ENCODE peak calls at places on chromosomes 1 and 21, in eight cellular contexts. M is breast epithelium; R is CD8-positive, alpha-beta T cell; P is adrenal gland; B is left lung; L is heart left ventricle; Y is sigmoid colon; E is CD4-positive, alpha-beta memory T cell. Z is an unnamed sample.

GRCh38 chr1:156241926-156242325 is at the start of gene BGLAP:
- DNase-seq in M (no peak), R (no peak), P (no peak), B (no peak), L (no peak), Y (no peak), E (no peak), Z (no peak)

GRCh38 chr1:3642921-3643675 is 6.8 kb downstream of the WRAP73 start:
- DNase-seq in M (peak; percentile 31), R (no peak), P (no peak), B (no peak), L (no peak), Y (no peak), E (no peak), Z (peak; percentile 40)

GRCh38 chr1:183159960-183160359 is 26.1 kb upstream of the LAMC2 start:
- DNase-seq in M (peak; percentile 78), R (no peak), P (no peak), B (peak; percentile 83), L (no peak), Y (no peak), E (no peak), Z (peak; percentile 87)

GRCh38 chr1:220843481-220844011 is 35.7 kb upstream of the HLX start:
- DNase-seq in M (no peak), R (no peak), P (peak; percentile 72), B (no peak), L (peak; percentile 82), Y (peak; percentile 86), E (no peak), Z (no peak)

GRCh38 chr1:55064071-55064581 is 24.8 kb downstream of the PCSK9 start:
- DNase-seq in M (no peak), R (no peak), P (no peak), B (no peak), L (no peak), Y (no peak), E (no peak), Z (peak; percentile 55)

GRCh38 chr1:6209661-6210605 is 4.0 kb downstream of the RNF207 start:
- DNase-seq in M (no peak), R (no peak), P (no peak), B (no peak), L (no peak), Y (no peak), E (peak; percentile 16), Z (no peak)

GRCh38 chr1:154433161-154433681 is 28.1 kb downstream of the IL6R start:
- DNase-seq in M (peak; percentile 63), R (no peak), P (no peak), B (peak; percentile 62), L (no peak), Y (peak; percentile 71), E (no peak), Z (no peak)

GRCh38 chr1:234820597-234820996 is 210.6 kb upstream of the IRF2BP2 start:
- DNase-seq in M (no peak), R (no peak), P (no peak), B (no peak), L (no peak), Y (no peak), E (no peak), Z (no peak)

GRCh38 chr21:40924641-40925040 is 77.7 kb upstream of the DSCAM start:
- DNase-seq in M (no peak), R (no peak), P (no peak), B (no peak), L (no peak), Y (no peak), E (no peak), Z (no peak)

GRCh38 chr1:40776236-40777072 is 7.1 kb upstream of the KCNQ4 start:
- DNase-seq in M (no peak), R (no peak), P (no peak), B (peak; percentile 10), L (no peak), Y (no peak), E (no peak), Z (peak; percentile 40)

GRCh38 chr1:150973826-150974579 is 632 bp downstream of the CERS2 start:
- DNase-seq in M (no peak), R (peak; percentile 25), P (peak; percentile 66), B (peak; percentile 56), L (peak; percentile 41), Y (no peak), E (peak; percentile 32), Z (peak; percentile 77)

GRCh38 chr21:43604505-43605204 is 54.6 kb downstream of the HSF2BP start:
- DNase-seq in M (no peak), R (no peak), P (no peak), B (no peak), L (no peak), Y (no peak), E (no peak), Z (no peak)

GRCh38 chr21:43273708-43274021 is 104.9 kb downstream of the CRYAA start:
- DNase-seq in M (no peak), R (no peak), P (no peak), B (no peak), L (no peak), Y (no peak), E (no peak), Z (peak; percentile 56)

GRCh38 chr1:25657121-25657521 is 40.5 kb downstream of the MAN1C1 start:
- DNase-seq in M (no peak), R (no peak), P (peak; percentile 55), B (no peak), L (no peak), Y (no peak), E (no peak), Z (peak; percentile 29)

GRCh38 chr1:35112668-35113067 is 33.5 kb downstream of the ZMYM1 start:
- DNase-seq in M (no peak), R (no peak), P (no peak), B (no peak), L (no peak), Y (no peak), E (no peak), Z (no peak)

GRCh38 chr1:85344256-85344694 is 67.8 kb upstream of the BCL10 start:
- DNase-seq in M (no peak), R (no peak), P (peak; percentile 65), B (no peak), L (no peak), Y (no peak), E (no peak), Z (peak; percentile 71)

GRCh38 chr1:152159144-152159543 is at the start of gene RPTN:
- DNase-seq in M (no peak), R (no peak), P (no peak), B (no peak), L (no peak), Y (no peak), E (no peak), Z (no peak)

GRCh38 chr1:152164542-152165136 is 5.6 kb upstream of the RPTN start:
- DNase-seq in M (no peak), R (no peak), P (no peak), B (no peak), L (no peak), Y (no peak), E (no peak), Z (no peak)

GRCh38 chr1:152165291-152166077 is 6.5 kb upstream of the RPTN start:
- DNase-seq in M (no peak), R (no peak), P (no peak), B (no peak), L (no peak), Y (no peak), E (no peak), Z (no peak)

GRCh38 chr1:152160553-152160952 is 1.5 kb upstream of the RPTN start:
- DNase-seq in M (no peak), R (no peak), P (no peak), B (no peak), L (no peak), Y (no peak), E (no peak), Z (no peak)

DNA sequence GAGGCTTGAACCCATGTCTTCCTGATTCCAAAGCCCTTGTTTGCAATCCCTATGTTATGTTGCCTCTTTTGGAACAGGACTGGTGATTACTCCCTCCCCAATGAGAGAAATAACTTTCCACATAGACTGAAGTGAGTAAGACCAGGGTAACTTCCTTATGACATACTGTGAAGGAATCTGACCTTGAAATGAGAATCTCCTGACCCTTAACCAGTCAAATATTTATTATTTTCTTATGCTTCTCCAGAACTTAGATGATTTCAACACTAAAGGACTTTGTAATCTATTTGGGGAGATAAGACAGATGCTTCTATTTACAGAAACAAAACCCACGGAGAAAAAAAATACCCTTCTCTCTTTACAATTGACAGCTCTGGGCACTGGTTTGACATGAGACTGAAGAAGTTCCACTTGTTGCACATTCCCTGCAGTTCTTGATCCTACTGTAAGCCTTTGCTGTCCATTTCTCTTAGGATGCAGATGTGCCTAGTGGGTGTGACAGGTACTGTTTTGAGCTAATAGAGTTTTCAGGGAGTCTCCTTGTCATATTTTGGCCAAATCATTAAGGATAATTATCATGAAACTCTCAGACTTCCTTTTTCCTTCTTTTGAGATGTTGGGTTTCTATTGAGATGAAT is 3.9 kb upstream of the RPTN start:
- DNase-seq in M (no peak), R (no peak), P (no peak), B (no peak), L (no peak), Y (no peak), E (no peak), Z (no peak)
- H3K27me3 ChIP-seq in M (no peaks in the 10 kb centered on the region), R (no peaks in the 10 kb centered on the region), P (no peaks in the 10 kb centered on the region), B (no peaks in the 10 kb centered on the region), L (no peaks in the 10 kb centered on the region), Y (no peaks in the 10 kb centered on the region), E (peaks cover 6% of the 10 kb centered on the region), Z (no peaks in the 10 kb centered on the region)

DNA sequence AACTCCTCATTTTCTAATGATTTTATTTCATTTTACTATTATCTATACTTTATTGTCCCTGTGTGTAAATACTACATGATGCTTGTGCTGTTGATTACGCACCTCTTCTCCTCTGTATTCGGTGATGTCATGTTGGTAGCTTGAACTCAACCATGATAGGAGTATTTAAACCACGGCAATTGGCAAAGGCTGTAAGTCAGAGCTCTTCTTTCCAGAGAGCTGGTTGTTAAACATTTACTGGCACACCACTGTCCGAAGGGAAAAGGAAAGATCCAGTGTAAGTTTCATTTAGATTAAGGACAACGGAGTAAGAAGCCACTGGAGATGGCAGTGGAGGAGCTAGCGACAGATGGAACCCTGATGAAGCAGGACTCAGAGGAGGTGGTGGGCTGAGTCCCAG is 93.4 kb upstream of the KCNE2 start:
- DNase-seq in M (no peak), R (no peak), P (no peak), B (no peak), L (no peak), Y (no peak), E (no peak), Z (no peak)
- H3K27me3 ChIP-seq in M (no peaks in the 10 kb centered on the region), R (no peaks in the 10 kb centered on the region), P (no peaks in the 10 kb centered on the region), B (no peaks in the 10 kb centered on the region), L (no peaks in the 10 kb centered on the region), Y (no peaks in the 10 kb centered on the region), E (peaks cover 3% of the 10 kb centered on the region), Z (no peaks in the 10 kb centered on the region)

DNA sequence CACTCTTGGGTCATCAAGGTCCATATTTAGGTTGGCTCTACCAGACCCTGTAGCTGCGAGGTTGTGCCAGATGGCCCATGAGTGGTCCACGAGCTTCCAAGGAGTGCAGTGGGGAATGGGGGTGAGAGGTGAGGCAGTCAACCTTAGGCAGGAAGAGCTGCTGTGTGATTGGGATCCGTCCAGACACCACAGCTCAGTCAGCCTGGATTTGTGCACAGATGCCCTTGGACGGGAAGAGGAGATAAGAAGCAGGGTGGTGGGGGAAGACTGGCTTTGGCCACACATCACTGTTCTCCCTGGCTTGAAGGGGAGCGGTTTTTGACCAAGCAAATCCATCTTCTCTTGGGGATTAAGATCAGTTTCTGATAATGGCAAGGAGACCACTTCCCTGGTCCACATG is 130.6 kb downstream of the IGSF21 start:
- DNase-seq in M (no peak), R (no peak), P (no peak), B (no peak), L (no peak), Y (no peak), E (no peak), Z (no peak)
- H3K27me3 ChIP-seq in M (no peaks in the 10 kb centered on the region), R (no peaks in the 10 kb centered on the region), P (no peaks in the 10 kb centered on the region), B (no peaks in the 10 kb centered on the region), L (no peaks in the 10 kb centered on the region), Y (no peaks in the 10 kb centered on the region), E (no peaks in the 10 kb centered on the region), Z (no peaks in the 10 kb centered on the region)

GRCh38 chr21:42225571-42226155 is 6.7 kb downstream of the ABCG1 start:
- DNase-seq in M (no peak), R (no peak), P (peak; percentile 43), B (no peak), L (no peak), Y (peak; percentile 46), E (no peak), Z (peak; percentile 22)
- H3K27me3 ChIP-seq in M (no peaks in the 10 kb centered on the region), R (no peaks in the 10 kb centered on the region), P (no peaks in the 10 kb centered on the region), B (no peaks in the 10 kb centered on the region), L (no peaks in the 10 kb centered on the region), Y (no peaks in the 10 kb centered on the region), E (no peaks in the 10 kb centered on the region), Z (no peaks in the 10 kb centered on the region)

Z was measured in upper lobe of right lung.